ENCODE peak calls at places on chromosomes 5 and 9, in six cellular contexts. G is sigmoid colon, W is pancreas, Z is cardiac muscle cell, H is heart left ventricle, V is H1. K is an unnamed sample. For H3K27me3, the result is how much of the 10 kb centered on the place peaks cover.

GRCh38 chr9:137318565-137318964 is 16.5 kb upstream of the NRARP start:
- DNase-seq in H (no peak), Z (peak), V (no peak), W (peak), G (peak), K (no peak)

GRCh38 chr9:133188006-133188842 is 20.8 kb downstream of the OBP2B start:
- DNase-seq in V (no peak), H (no peak), Z (peak), W (no peak), G (peak), K (no peak)

GRCh38 chr5:175579742-175580432 is 78.0 kb upstream of the HRH2 start:
- DNase-seq in V (no peak), Z (no peak), H (no peak), W (no peak), G (no peak), K (no peak)

GRCh38 chr9:136309101-136309801 is 5.4 kb upstream of the CCDC187 start:
- DNase-seq in V (no peak), W (peak), H (no peak), Z (no peak), G (no peak), K (no peak)

GRCh38 chr5:154264549-154265196 is 74.1 kb downstream of the GALNT10 start:
- DNase-seq in H (no peak), V (no peak), Z (no peak), W (no peak), G (no peak), K (no peak)

GRCh38 chr5:163347671-163348070 is 89.7 kb upstream of the CCNG1 start:
- DNase-seq in H (peak), W (no peak), V (peak), Z (peak), G (no peak), K (peak)

GRCh38 chr5:13034048-13034447 is 910.4 kb downstream of the DNAH5 start:
- DNase-seq in V (no peak), Z (no peak), G (no peak), H (no peak), W (no peak), K (no peak)

GRCh38 chr5:55540024-55540423 is 5.3 kb upstream of the PLPP1 start:
- DNase-seq in H (no peak), W (no peak), V (no peak), Z (no peak), G (no peak), K (no peak)

GRCh38 chr5:156819967-156820581 is 30.0 kb upstream of the PPP1R2B start:
- DNase-seq in W (no peak), H (no peak), G (no peak), V (no peak), Z (no peak), K (no peak)

GRCh38 chr9:117718085-117718484 is 13.9 kb downstream of the TLR4 start:
- DNase-seq in W (no peak), G (no peak), V (no peak), H (no peak), Z (no peak), K (no peak)

GRCh38 chr5:180807654-180808414 is 5.2 kb upstream of the MGAT1 start:
- DNase-seq in V (no peak), Z (no peak), H (peak), W (no peak), G (no peak), K (no peak)

GRCh38 chr9:114300846-114301797 is 21.8 kb upstream of the ORM1 start:
- DNase-seq in W (no peak), V (no peak), G (peak), H (no peak), Z (no peak), K (no peak)

GRCh38 chr5:135887881-135888614 is 7.6 kb downstream of the IL9 start:
- DNase-seq in W (no peak), G (no peak), H (no peak), Z (peak), V (no peak), K (no peak)

GRCh38 chr5:178490935-178491632 is 99.1 kb downstream of the COL23A1 start:
- DNase-seq in H (no peak), G (no peak), W (no peak), V (no peak), Z (no peak), K (no peak)

GRCh38 chr9:110099236-110099741 is 108.7 kb downstream of the C9orf152 start:
- DNase-seq in V (no peak), Z (no peak), H (no peak), G (no peak), W (no peak), K (no peak)
- TF ChIP-seq CTCF in V (no peak), Z (peak), H (no peak), G (no peak), W (no peak), K (no peak)

GRCh38 chr5:123080215-123080614 is 8.8 kb upstream of the PRDM6 start:
- DNase-seq in Z (no peak), H (no peak), G (no peak), W (no peak), V (no peak), K (no peak)
- H3K27me3 ChIP-seq in Z (half or more), H (under half), G (under half), W (under half), V (under half), K (under half)

GRCh38 chr9:14715102-14715501 is 7.4 kb downstream of the CER1 start:
- DNase-seq in Z (no peak), H (no peak), G (no peak), W (no peak), V (no peak), K (no peak)

GRCh38 chr9:14710804-14711203 is 11.7 kb downstream of the CER1 start:
- DNase-seq in H (no peak), G (no peak), Z (no peak), V (no peak), W (no peak), K (no peak)

GRCh38 chr9:14713187-14713799 is 9.2 kb downstream of the CER1 start:
- DNase-seq in Z (no peak), V (no peak), W (no peak), G (no peak), H (no peak), K (no peak)
- H3K27ac ChIP-seq in Z (no peak), V (no peak), W (no peak), G (no peak), H (no peak), K (no peak)

DNA sequence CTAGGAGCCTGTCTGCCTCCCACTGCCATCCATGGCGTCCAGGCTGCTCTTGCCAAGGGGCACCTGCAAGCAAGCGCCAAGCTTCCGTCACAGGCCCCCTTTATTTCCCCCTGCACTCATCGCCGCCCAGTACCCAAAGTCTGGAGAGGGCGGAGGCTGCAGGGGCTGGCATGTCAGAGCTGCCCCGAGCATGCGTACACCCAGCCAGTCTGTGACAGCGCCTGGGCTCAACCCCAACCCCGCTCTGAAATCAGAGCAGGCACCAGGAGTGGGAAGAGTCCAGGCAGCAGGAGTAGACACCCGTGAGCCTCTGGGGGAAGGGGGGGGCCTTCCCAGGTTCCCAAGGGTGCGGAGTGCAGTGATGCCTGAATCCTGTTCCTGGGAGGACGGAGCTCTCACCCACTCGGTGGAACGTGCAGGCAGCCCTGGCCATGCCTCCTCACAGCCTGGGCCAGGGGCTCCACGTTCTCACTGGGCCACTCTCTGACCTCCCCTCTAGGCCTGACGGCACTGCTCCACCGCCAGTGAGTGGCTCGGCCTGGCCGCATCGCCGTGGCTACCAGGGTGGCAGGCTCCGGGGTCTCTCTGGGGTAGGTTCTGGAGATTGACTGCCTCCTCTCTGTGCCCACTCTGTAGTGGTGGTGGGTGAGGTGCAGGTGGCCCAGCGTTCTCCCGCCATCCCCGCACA is 469.0 kb downstream of the CDH9 start:
- DNase-seq in Z (no peak), H (no peak), V (no peak), G (no peak), W (peak), K (no peak)
- TF ChIP-seq CTCF in Z (no peak), H (no peak), V (no peak), G (no peak), W (no peak), K (no peak)

DNA sequence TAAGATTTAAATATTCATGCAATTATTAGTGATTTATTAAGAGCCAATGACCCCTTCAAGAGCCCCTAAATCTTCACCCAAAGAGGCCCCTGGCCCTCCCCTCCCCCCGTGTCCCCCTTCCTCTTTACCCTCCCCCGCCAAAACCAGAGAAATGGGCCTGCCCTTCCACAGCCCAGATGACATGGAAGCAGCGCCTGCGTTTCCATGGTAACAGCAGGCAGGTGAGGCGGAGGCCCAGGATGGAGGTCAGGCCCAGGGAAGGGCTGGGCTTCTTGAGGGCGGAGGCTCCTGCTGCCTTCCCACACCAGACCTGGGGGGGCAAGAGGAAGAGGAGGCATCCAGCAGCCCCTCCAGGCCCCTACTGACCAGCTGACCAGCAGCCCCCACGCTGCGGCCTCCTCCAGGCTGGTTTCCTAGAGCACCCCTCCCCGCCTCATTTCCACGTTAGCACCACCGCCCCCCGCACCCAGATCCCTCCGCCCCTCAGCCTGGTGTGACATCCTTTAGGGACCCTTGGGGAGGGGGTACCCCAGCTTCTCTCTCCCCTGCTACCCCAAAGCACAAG is 37.4 kb downstream of the UNC5A start:
- DNase-seq in V (no peak), H (no peak), G (no peak), W (no peak), Z (no peak), K (no peak)
- H3K27me3 ChIP-seq in V (under half), H (under half), G (under half), W (under half), Z (under half), K (under half)

DNA sequence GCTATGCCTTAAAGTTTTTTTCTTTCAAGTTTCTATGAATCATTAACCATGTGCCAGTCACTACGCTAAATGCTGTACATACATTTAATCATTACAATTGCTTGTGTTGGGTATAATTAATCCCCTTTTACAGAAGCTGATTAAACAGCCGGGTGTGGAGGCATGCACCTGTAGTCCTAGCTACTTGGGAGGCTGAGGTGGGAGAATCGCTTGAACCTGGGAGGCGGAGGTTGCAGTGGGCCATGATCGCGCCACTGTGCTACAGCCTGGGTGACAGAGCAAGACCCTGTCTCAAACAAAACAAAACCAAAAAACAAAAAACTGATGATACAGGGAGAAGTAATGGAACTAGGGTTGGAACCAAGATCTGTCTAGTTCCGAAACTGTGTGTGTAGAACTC is 1.2 kb upstream of the UBE2R2 start:
- DNase-seq in V (no peak), H (no peak), G (no peak), W (no peak), Z (no peak), K (no peak)
- H3K27ac ChIP-seq in V (no peak), H (peak), G (peak), W (peak), Z (peak), K (peak)

K was measured in AG04450.